ENCODE peak calls at places on chromosomes 2 and 18, in six cellular contexts. S, F, B, E, Z and G are unnamed samples.

GRCh38 chr2:101149241-101150192 is 1.7 kb downstream of the TBC1D8 start:
- DNase-seq in S (no peak), F (no peak), B (no peak), E (no peak), Z (no peak), G (no peak)

GRCh38 chr2:119311371-119311770 is 55.3 kb downstream of the C2orf76 start:
- DNase-seq in S (no peak), F (no peak), B (no peak), E (no peak), Z (no peak), G (no peak)

GRCh38 chr18:79510046-79510685 is 114.4 kb downstream of the NFATC1 start:
- DNase-seq in S (no peak), F (peak; percentile 18), B (no peak), E (no peak), Z (no peak), G (no peak)

GRCh38 chr18:12291690-12292089 is 16.4 kb upstream of the TUBB6 start:
- DNase-seq in S (no peak), F (no peak), B (no peak), E (no peak), Z (no peak), G (no peak)

GRCh38 chr2:234881413-234882241 is 70.2 kb upstream of the SH3BP4 start:
- DNase-seq in S (peak; percentile 32), F (peak; percentile 85), B (peak; percentile 95), E (peak; percentile 66), Z (peak; percentile 94), G (peak; percentile 92)

GRCh38 chr18:11316546-11316945 is 167.2 kb upstream of the PIEZO2 start:
- DNase-seq in S (no peak), F (no peak), B (peak; percentile 79), E (no peak), Z (no peak), G (peak; percentile 32)

GRCh38 chr2:148273158-148273691 is 252.3 kb downstream of the MBD5 start:
- DNase-seq in S (no peak), F (no peak), B (peak; percentile 47), E (peak; percentile 57), Z (no peak), G (peak; percentile 39)

GRCh38 chr2:232385660-232386489 is 7.3 kb downstream of the ALPP start:
- DNase-seq in S (no peak), F (peak; percentile 64), B (peak; percentile 97), E (peak; percentile 94), Z (no peak), G (peak; percentile 55)

GRCh38 chr2:62340981-62341624 is 145.2 kb downstream of the B3GNT2 start:
- DNase-seq in S (peak; percentile 19), F (no peak), B (peak; percentile 59), E (peak; percentile 12), Z (peak; percentile 28), G (no peak)

GRCh38 chr2:128306081-128306930 is 12.4 kb downstream of the HS6ST1 start:
- DNase-seq in S (no peak), F (peak; percentile 58), B (peak; percentile 93), E (peak; percentile 99), Z (peak; percentile 54), G (peak; percentile 87)

GRCh38 chr2:210523650-210524289 is 32.6 kb upstream of the CPS1 start:
- DNase-seq in S (no peak), F (no peak), B (no peak), E (no peak), Z (no peak), G (no peak)

GRCh38 chr2:202035941-202036372 is 2.3 kb downstream of the FZD7 start:
- DNase-seq in S (no peak), F (no peak), B (no peak), E (no peak), Z (no peak), G (no peak)

GRCh38 chr2:239406316-239406995 is 5.6 kb upstream of the HDAC4 start:
- DNase-seq in S (no peak), F (no peak), B (no peak), E (no peak), Z (no peak), G (no peak)

GRCh38 chr2:43738257-43738656 is 35.6 kb upstream of the DYNC2LI1 start:
- DNase-seq in S (no peak), F (no peak), B (no peak), E (no peak), Z (no peak), G (no peak)

GRCh38 chr2:241612156-241613017 is 24.6 kb downstream of the THAP4 start:
- DNase-seq in S (no peak), F (no peak), B (no peak), E (peak; percentile 70), Z (no peak), G (peak; percentile 5)

GRCh38 chr2:223760838-223761502 is 76.4 kb downstream of the AP1S3 start:
- DNase-seq in S (no peak), F (no peak), B (peak; percentile 96), E (peak; percentile 76), Z (no peak), G (peak; percentile 76)